ENCODE peak calls at places on chromosomes 16 and 17, in six cellular contexts. S is H1, X is K562, N is GM12891, Y is GM12878, A is HepG2. R is an unnamed sample.

GRCh38 chr17:13409455-13409854 is 192.3 kb downstream of the HS3ST3A1 start:
- DNase-seq in S (no peak), X (no peak), N (no peak), Y (no peak), A (no peak), R (no peak)

GRCh38 chr16:24978370-24978914 is 36.7 kb downstream of the ARHGAP17 start:
- DNase-seq in S (no peak), X (no peak), N (no peak), Y (peak; percentile 77), A (no peak), R (no peak)

GRCh38 chr17:79065105-79065670 is 9.4 kb upstream of the ENGASE start:
- DNase-seq in S (no peak), X (peak; percentile 77), N (no peak), Y (no peak), A (peak; percentile 43), R (no peak)

GRCh38 chr16:56625943-56626654 is 518 bp downstream of the MT1E start:
- DNase-seq in S (no peak), X (no peak), N (no peak), Y (no peak), A (no peak), R (no peak)

GRCh38 chr16:12247811-12248210 is 271.3 kb downstream of the SNX29 start:
- DNase-seq in S (no peak), X (no peak), N (no peak), Y (no peak), A (no peak), R (no peak)

GRCh38 chr16:22674832-22675191 is 139.2 kb upstream of the HS3ST2 start:
- DNase-seq in S (no peak), X (no peak), N (no peak), Y (no peak), A (no peak), R (no peak)

GRCh38 chr17:12406623-12407228 is 259.0 kb upstream of the MYOCD start:
- DNase-seq in S (no peak), X (no peak), N (no peak), Y (no peak), A (no peak), R (no peak)

GRCh38 chr16:87560428-87561199 is 41.7 kb upstream of the JPH3 start:
- DNase-seq in S (peak; percentile 47), X (peak; percentile 93), N (peak; percentile 63), Y (no peak), A (no peak), R (no peak)

GRCh38 chr16:81469710-81470481 is 25.3 kb downstream of the CMIP start:
- DNase-seq in S (no peak), X (peak; percentile 68), N (peak; percentile 57), Y (peak; percentile 65), A (no peak), R (peak; percentile 65)

GRCh38 chr16:2362218-2362617 is 21.7 kb upstream of the ABCA3 start:
- DNase-seq in S (no peak), X (no peak), N (no peak), Y (no peak), A (no peak), R (no peak)

GRCh38 chr16:80720759-80721470 is 83.5 kb downstream of the CDYL2 start:
- DNase-seq in S (no peak), X (no peak), N (no peak), Y (no peak), A (no peak), R (no peak)

GRCh38 chr17:55770220-55770870 is 19.5 kb downstream of the PCTP start:
- DNase-seq in S (no peak), X (peak; percentile 59), N (peak; percentile 6), Y (no peak), A (peak; percentile 68), R (no peak)

GRCh38 chr16:2520784-2521577 is 810 bp downstream of the AMDHD2 start:
- DNase-seq in S (no peak), X (peak; percentile 80), N (peak; percentile 78), Y (no peak), A (peak; percentile 70), R (peak; percentile 67)

GRCh38 chr17:79520134-79520892 is 90.5 kb downstream of the RBFOX3 start:
- DNase-seq in S (no peak), X (no peak), N (no peak), Y (no peak), A (no peak), R (no peak)

GRCh38 chr16:4350365-4350786 is 745 bp downstream of the PAM16 start:
- DNase-seq in S (no peak), X (no peak), N (no peak), Y (no peak), A (no peak), R (no peak)

GRCh38 chr16:75252946-75253911 is 1.8 kb upstream of the BCAR1 start:
- DNase-seq in S (peak; percentile 85), X (no peak), N (no peak), Y (no peak), A (no peak), R (no peak)

GRCh38 chr17:47297661-47298400 is 25.9 kb upstream of the EFCAB13 start:
- DNase-seq in S (no peak), X (no peak), N (no peak), Y (no peak), A (no peak), R (no peak)

GRCh38 chr17:81108220-81108619 is 57.1 kb upstream of the PVALEF start:
- DNase-seq in S (no peak), X (no peak), N (no peak), Y (no peak), A (no peak), R (no peak)

GRCh38 chr17:17401271-17401781 is 75.5 kb upstream of the MED9 start:
- DNase-seq in S (peak; percentile 29), X (peak; percentile 49), N (no peak), Y (no peak), A (peak; percentile 56), R (no peak)

GRCh38 chr16:67204076-67204475 is 5.1 kb downstream of the ELMO3 start:
- DNase-seq in S (no peak), X (no peak), N (no peak), Y (no peak), A (no peak), R (no peak)

GRCh38 chr17:9232591-9233270 is 211.4 kb downstream of the NTN1 start:
- DNase-seq in S (no peak), X (no peak), N (no peak), Y (no peak), A (no peak), R (no peak)

DNA sequence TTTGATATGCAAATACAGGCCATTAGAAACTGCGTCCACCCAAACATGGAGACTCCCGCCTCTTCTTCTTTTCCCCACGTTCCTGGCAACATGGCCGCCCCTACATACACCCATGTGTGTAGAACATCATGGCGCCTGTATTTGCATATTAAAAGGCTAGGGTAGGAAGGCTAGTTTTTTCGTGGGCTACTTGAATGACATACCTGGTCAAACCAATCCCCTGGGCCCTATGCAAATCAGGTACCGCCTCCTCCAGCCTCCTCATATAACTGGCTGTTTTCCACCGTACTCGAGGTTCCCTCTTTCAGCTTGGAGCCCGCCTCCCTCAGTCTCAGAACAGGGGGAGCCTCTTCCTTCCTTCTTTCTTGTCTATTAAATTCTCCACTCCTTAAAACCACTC is 840 bp upstream of the CD300LB start:
- DNase-seq in S (peak; percentile 3), X (peak; percentile 45), N (no peak), Y (no peak), A (no peak), R (no peak)
- TF ChIP-seq POLR2A in S (no peak), X (no peak), N (no peak), Y (no peak), A (no peak), R (no peak)

GRCh38 chr17:40016692-40017000 is 1.4 kb downstream of the CSF3 start:
- DNase-seq in S (no peak), X (no peak), N (no peak), Y (no peak), A (no peak), R (peak; percentile 8)

GRCh38 chr17:40015998-40016691 is 905 bp downstream of the CSF3 start:
- DNase-seq in S (no peak), X (no peak), N (no peak), Y (no peak), A (no peak), R (no peak)

GRCh38 chr17:40019140-40019991 is 4.1 kb downstream of the CSF3 start:
- DNase-seq in S (no peak), X (no peak), N (no peak), Y (no peak), A (no peak), R (peak; percentile 16)

GRCh38 chr17:40018211-40019121 is 3.2 kb downstream of the CSF3 start:
- DNase-seq in S (peak; percentile 29), X (no peak), N (no peak), Y (no peak), A (no peak), R (peak; percentile 7)

DNA sequence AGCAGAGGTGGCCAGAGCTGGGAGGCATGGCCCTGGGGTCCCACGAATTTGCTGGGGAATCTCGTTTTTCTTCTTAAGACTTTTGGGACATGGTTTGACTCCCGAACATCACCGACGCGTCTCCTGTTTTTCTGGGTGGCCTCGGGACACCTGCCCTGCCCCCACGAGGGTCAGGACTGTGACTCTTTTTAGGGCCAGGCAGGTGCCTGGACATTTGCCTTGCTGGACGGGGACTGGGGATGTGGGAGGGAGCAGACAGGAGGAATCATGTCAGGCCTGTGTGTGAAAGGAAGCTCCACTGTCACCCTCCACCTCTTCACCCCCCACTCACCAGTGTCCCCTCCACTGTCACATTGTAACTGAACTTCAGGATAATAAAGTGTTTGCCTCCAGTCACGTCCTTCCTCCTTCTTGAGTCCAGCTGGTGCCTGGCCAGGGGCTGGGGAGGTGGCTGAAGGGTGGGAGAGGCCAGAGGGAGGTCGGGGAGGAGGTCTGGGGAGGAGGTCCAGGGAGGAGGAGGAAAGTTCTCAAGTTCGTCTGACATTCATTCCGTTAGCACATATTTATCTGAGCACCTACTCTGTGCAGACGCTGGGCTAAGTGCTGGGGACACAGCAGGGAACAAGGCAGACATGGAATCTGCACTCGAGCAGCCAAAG is 2.3 kb downstream of the CSF3 start:
- DNase-seq in S (no peak), X (no peak), N (no peak), Y (no peak), A (no peak), R (peak; percentile 3)
- TF ChIP-seq TAF1 in S (no peak), X (no peak), N (no peak), Y (no peak), A (no peak), R (no peak)

GRCh38 chr16:57628782-57629181 is 352 bp downstream of the ADGRG1 start:
- DNase-seq in S (no peak), X (no peak), N (no peak), Y (no peak), A (no peak), R (no peak)
- TF ChIP-seq POLR2AphosphoS5 in S (no peak), X (no peak), N (no peak), Y (no peak), A (no peak), R (no peak)

DNA sequence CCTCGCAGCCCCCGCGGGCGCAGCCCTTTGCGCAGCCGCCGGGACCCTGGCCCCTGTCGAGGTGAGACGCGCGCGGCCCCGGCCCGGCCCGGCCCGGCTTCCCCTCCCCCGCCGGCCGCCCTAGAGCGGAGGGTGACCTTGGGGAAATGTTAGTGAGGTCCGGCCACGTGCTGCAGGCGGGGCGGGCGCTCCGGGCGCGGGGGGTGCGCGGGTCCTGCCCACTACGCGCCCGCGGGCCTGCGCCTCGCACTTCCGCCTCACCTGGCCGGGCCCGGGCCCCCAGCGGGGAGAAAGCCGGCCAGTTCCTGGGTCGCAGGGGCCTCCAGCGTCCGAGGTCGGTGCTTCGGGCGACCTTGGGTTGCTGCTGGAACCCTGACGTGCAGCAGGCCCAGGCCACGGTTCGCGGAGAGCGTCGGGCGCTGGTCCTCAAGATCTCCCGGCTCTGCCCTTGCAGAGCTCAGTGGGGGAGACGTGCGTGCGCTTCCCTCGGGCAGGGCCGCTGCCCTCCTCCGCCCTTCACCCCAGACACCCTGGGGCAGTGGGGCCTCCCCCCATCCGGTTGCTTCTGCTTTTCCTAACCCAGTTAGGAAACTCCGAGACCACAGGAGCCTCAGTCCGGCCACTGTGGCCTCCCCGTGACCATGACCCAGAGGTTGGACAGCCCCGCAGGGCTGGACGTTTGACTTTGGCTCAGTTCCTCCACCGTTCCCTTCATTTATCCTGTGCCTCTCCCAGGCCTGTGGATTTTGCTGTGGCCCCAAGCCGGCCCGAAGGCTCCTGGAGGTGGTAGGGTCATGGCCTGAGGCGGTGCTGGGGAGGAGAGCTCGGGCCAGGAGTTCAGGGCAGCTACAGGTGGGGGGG is 791 bp downstream of the MCRIP2 start:
- DNase-seq in S (no peak), X (peak; percentile 75), N (peak; percentile 67), Y (no peak), A (peak; percentile 60), R (peak; percentile 73)
- TF ChIP-seq POLR2A in S (no peak), X (no peak), N (no peak), Y (no peak), A (peak; percentile 54), R (no peak)

R was measured in GM12892.